ENCODE peak calls at places on chromosome 3, in eight cellular contexts. G is anterior cingulate cortex; X is activated CD8-positive, alpha-beta memory T cell treated with anti-CD3 and anti-CD28 coated beads for 4 hours; J is activated CD4-positive, alpha-beta T cell treated with anti-CD3 and anti-CD28 coated beads, Interleukin-2, amount 50 U/mL, for 4 hours; O is stimulated activated CD4-positive, alpha-beta T cell treated with anti-CD3 and anti-CD28 coated beads, TNF-alpha, amount 100 ng/mL, for 24 hours; V is NCI-H2227 treated with DMSO at 0.1 percent for 48 hours; I is posterior cingulate gyrus; Y is fibroblast of mammary gland. Q is an unnamed sample.
A peak's percentile ranks its signal among the peaks of the same experiment; 100 is the strongest.

GRCh38 chr3:10008588-10009344 is 17.5 kb upstream of the FANCD2 start:
- DNase-seq in I (peak; percentile 85), J (peak; percentile 80), X (peak; percentile 45), V (peak; percentile 56), O (peak; percentile 58), Y (peak; percentile 70), G (peak; percentile 69), Q (peak; percentile 77)

GRCh38 chr3:3368336-3368735 is 188.8 kb upstream of the CRBN start:
- DNase-seq in Y (no peak), O (no peak), V (no peak), G (no peak), I (no peak), X (no peak), J (no peak), Q (no peak)

GRCh38 chr3:23172059-23172458 is 31.1 kb upstream of the UBE2E2 start:
- DNase-seq in I (no peak), X (no peak), O (no peak), V (no peak), G (no peak), J (no peak), Y (no peak), Q (peak; percentile 41)

GRCh38 chr3:45491344-45491743 is 103.0 kb downstream of the LARS2 start:
- DNase-seq in J (peak; percentile 13), V (no peak), G (no peak), O (no peak), X (no peak), Y (no peak), I (no peak), Q (no peak)

GRCh38 chr3:45881031-45882022 is 5.0 kb upstream of the CCR9 start:
- DNase-seq in G (no peak), V (no peak), Y (peak; percentile 40), O (no peak), X (peak; percentile 47), J (peak; percentile 41), I (no peak), Q (peak; percentile 59)

GRCh38 chr3:174330303-174330702 is 528.8 kb upstream of the NAALADL2 start:
- DNase-seq in J (no peak), G (no peak), Y (peak; percentile 79), V (no peak), I (no peak), X (no peak), O (no peak), Q (peak; percentile 46)

GRCh38 chr3:120450261-120450913 is 405 bp downstream of the FSTL1 start:
- DNase-seq in X (no peak), G (no peak), J (no peak), Y (no peak), V (no peak), I (peak; percentile 34), O (no peak), Q (peak; percentile 49)

GRCh38 chr3:28575748-28576589 is 227.3 kb upstream of the AZI2 start:
- DNase-seq in G (peak; percentile 13), I (peak; percentile 34), J (no peak), X (no peak), Y (no peak), O (no peak), V (peak; percentile 13), Q (peak; percentile 7)

GRCh38 chr3:20110826-20111225 is 70.6 kb downstream of the KAT2B start:
- DNase-seq in G (no peak), O (no peak), V (no peak), J (no peak), I (no peak), Y (no peak), X (no peak), Q (no peak)

GRCh38 chr3:23099677-23100076 is 103.5 kb upstream of the UBE2E2 start:
- DNase-seq in G (no peak), Y (no peak), X (no peak), J (no peak), V (no peak), I (no peak), O (no peak), Q (no peak)

GRCh38 chr3:71955549-71956373 is 170.8 kb upstream of the PROK2 start:
- DNase-seq in G (peak; percentile 54), V (peak; percentile 87), J (no peak), I (peak; percentile 60), X (no peak), Y (peak; percentile 93), O (no peak), Q (peak; percentile 78)

Q was measured in MCF 10A.